ENCODE peak calls at places on chromosome 10, in eight cellular contexts. O is GM12878; I is MM.1S; K is heart right ventricle; D is A549; L is CD8-positive, alpha-beta memory T cell; R is HepG2; V is GM23248. P is an unnamed sample.
A peak's percentile ranks its signal among the peaks of the same experiment; 100 is the strongest.

GRCh38 chr10:44066856-44067255 is 318.0 kb downstream of the CXCL12 start:
- DNase-seq in I (no peak), V (no peak), O (no peak), R (no peak), K (no peak), D (no peak), L (no peak), P (no peak)

GRCh38 chr10:124001391-124002260 is 91.8 kb downstream of the CHST15 start:
- DNase-seq in R (no peak), L (no peak), O (no peak), V (no peak), K (peak; percentile 1), D (no peak), I (no peak), P (no peak)

GRCh38 chr10:17146888-17147287 is 17.3 kb upstream of the CUBN start:
- DNase-seq in V (no peak), I (no peak), R (no peak), O (no peak), L (no peak), K (no peak), D (no peak), P (no peak)

GRCh38 chr10:77513783-77514331 is 123.8 kb downstream of the KCNMA1 start:
- DNase-seq in R (no peak), I (no peak), D (peak; percentile 55), K (peak; percentile 18), O (no peak), V (peak; percentile 95), L (no peak), P (no peak)

GRCh38 chr10:21526952-21527633 is 1.6 kb upstream of the SKIDA1 start:
- DNase-seq in I (peak; percentile 51), D (no peak), L (peak; percentile 32), O (no peak), R (peak; percentile 70), V (peak; percentile 84), K (peak; percentile 71), P (no peak)

GRCh38 chr10:26215923-26216576 is 524 bp upstream of the GAD2 start:
- DNase-seq in O (no peak), I (no peak), D (peak; percentile 25), V (peak; percentile 66), L (no peak), R (no peak), K (peak; percentile 9), P (no peak)

GRCh38 chr10:47058961-47059391 is 147.7 kb downstream of the PTPN20 start:
- DNase-seq in I (no peak), R (no peak), V (peak; percentile 59), O (no peak), D (no peak), K (no peak), L (no peak), P (no peak)

GRCh38 chr10:117237401-117237991 is 3.4 kb upstream of the SLC18A2 start:
- DNase-seq in V (no peak), K (no peak), L (no peak), D (no peak), I (no peak), O (no peak), R (no peak), P (peak; percentile 36)

GRCh38 chr10:77961668-77962067 is 35.1 kb upstream of the DLG5 start:
- DNase-seq in D (no peak), R (no peak), K (no peak), V (no peak), O (no peak), L (no peak), I (no peak), P (no peak)

GRCh38 chr10:49556723-49557122 is 17.8 kb upstream of the ERCC6 start:
- DNase-seq in R (no peak), O (no peak), D (no peak), K (no peak), V (peak; percentile 46), L (no peak), I (no peak), P (no peak)

GRCh38 chr10:96217711-96218110 is 53.7 kb downstream of the BLNK start:
- DNase-seq in D (no peak), R (no peak), O (no peak), K (no peak), L (no peak), V (no peak), I (no peak), P (no peak)

GRCh38 chr10:30215131-30215530 is 133.9 kb downstream of the MTPAP start:
- DNase-seq in I (no peak), V (no peak), L (no peak), D (no peak), K (no peak), R (no peak), O (no peak), P (no peak)

GRCh38 chr10:94299417-94299816 is 63.3 kb downstream of the NOC3L start:
- DNase-seq in K (no peak), I (peak; percentile 77), R (peak; percentile 15), O (no peak), V (peak; percentile 13), D (no peak), L (no peak), P (no peak)

GRCh38 chr10:92567952-92568600 is 5.8 kb downstream of the IDE start:
- DNase-seq in V (peak; percentile 81), D (no peak), L (no peak), R (no peak), O (no peak), K (no peak), I (no peak), P (no peak)

GRCh38 chr10:4338768-4339167 is 487.2 kb upstream of the AKR1E2 start:
- DNase-seq in I (no peak), D (no peak), K (no peak), V (no peak), R (no peak), O (no peak), L (no peak), P (no peak)

GRCh38 chr10:1402016-1402820 is 335.1 kb downstream of the ADARB2 start:
- DNase-seq in O (no peak), K (no peak), L (no peak), D (no peak), I (no peak), V (no peak), R (no peak), P (no peak)

GRCh38 chr10:32084484-32084883 is 28.3 kb upstream of the KIF5B start:
- DNase-seq in L (no peak), D (no peak), K (peak; percentile 7), O (no peak), I (no peak), V (no peak), R (no peak), P (no peak)

GRCh38 chr10:75773139-75773801 is 341.8 kb downstream of the LRMDA start:
- DNase-seq in R (peak; percentile 92), V (peak; percentile 85), L (no peak), I (no peak), O (no peak), D (peak; percentile 41), K (no peak), P (no peak)

GRCh38 chr10:101351017-101351416 is 2.9 kb upstream of the BTRC start:
- DNase-seq in D (no peak), R (no peak), L (no peak), O (no peak), V (no peak), I (no peak), K (no peak), P (no peak)

GRCh38 chr10:7541137-7542087 is 125.4 kb downstream of the ITIH5 start:
- DNase-seq in V (peak; percentile 62), K (peak; percentile 75), L (no peak), O (no peak), D (no peak), R (peak; percentile 93), I (no peak), P (no peak)

GRCh38 chr10:13673165-13673564 is 86.4 kb downstream of the PRPF18 start:
- DNase-seq in O (no peak), I (no peak), L (no peak), R (no peak), D (no peak), K (no peak), V (no peak), P (no peak)

GRCh38 chr10:22599636-22600228 is 114.6 kb downstream of the PIP4K2A start:
- DNase-seq in K (no peak), R (no peak), L (no peak), I (no peak), O (no peak), D (no peak), V (no peak), P (no peak)

GRCh38 chr10:22597142-22597541 is 117.2 kb downstream of the PIP4K2A start:
- DNase-seq in K (no peak), V (no peak), R (no peak), O (peak; percentile 55), D (no peak), I (no peak), L (peak; percentile 33), P (peak; percentile 38)

GRCh38 chr10:22600516-22600915 is 113.9 kb downstream of the PIP4K2A start:
- DNase-seq in L (no peak), R (no peak), V (no peak), D (no peak), O (no peak), I (no peak), K (no peak), P (no peak)

GRCh38 chr10:22598488-22598887 is 115.9 kb downstream of the PIP4K2A start:
- DNase-seq in L (no peak), K (no peak), I (no peak), D (no peak), O (no peak), V (no peak), R (no peak), P (no peak)

GRCh38 chr10:22599048-22599561 is 115.3 kb downstream of the PIP4K2A start:
- DNase-seq in K (no peak), L (no peak), D (peak; percentile 25), R (no peak), V (peak; percentile 82), I (no peak), O (peak; percentile 49), P (no peak)
- H3K4me1 ChIP-seq in K (peaks cover 53% of the 10 kb centered on the region), L (peaks cover 83% of the 10 kb centered on the region), D (peaks cover 16% of the 10 kb centered on the region), R (no peaks in the 10 kb centered on the region), V (peaks cover 16% of the 10 kb centered on the region), I (peaks cover 9% of the 10 kb centered on the region), O (peaks cover 50% of the 10 kb centered on the region), P (peaks cover 58% of the 10 kb centered on the region)

GRCh38 chr10:71799112-71799511 is 25.8 kb upstream of the VSIR start:
- DNase-seq in R (no peak), K (no peak), I (no peak), L (no peak), O (no peak), V (no peak), D (no peak), P (no peak)
- H3K4me3 ChIP-seq in R (no peak overlapping the region), K (no peak overlapping the region), I (no peak overlapping the region), L (no peak overlapping the region), O (no peak overlapping the region), V (no peak overlapping the region), D (no peak overlapping the region), P (no peak overlapping the region)

DNA sequence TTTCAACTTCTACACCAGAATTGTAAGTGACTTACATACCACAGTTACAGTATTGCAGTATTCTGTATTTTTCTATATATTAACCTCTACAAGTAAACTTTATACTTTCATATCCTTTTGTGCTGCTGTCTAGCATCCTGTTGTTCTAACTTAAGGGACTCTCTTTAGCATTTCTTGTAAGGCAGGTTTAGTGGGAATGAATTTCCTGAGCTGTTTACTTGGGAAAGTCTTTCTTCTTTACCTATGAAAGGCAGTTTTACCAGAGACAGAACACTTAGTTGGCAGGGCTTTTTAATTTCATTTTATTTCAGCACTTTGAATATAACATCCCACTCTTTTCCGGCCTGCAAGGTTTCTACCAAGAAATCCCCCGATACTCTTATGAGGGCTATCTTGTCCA is 75.8 kb upstream of the WAC start:
- DNase-seq in R (no peak), L (no peak), V (no peak), O (no peak), I (no peak), K (no peak), D (no peak), P (no peak)
- H3K27ac ChIP-seq in R (no peak overlapping the region), L (no peak overlapping the region), V (no peak overlapping the region), O (no peak overlapping the region), I (no peak overlapping the region), K (no peak overlapping the region), D (no peak overlapping the region), P (no peak overlapping the region)

GRCh38 chr10:70145666-70146488 is 623 bp downstream of the TYSND1 start:
- DNase-seq in K (peak; percentile 54), R (peak; percentile 41), V (peak; percentile 90), D (peak; percentile 61), I (peak; percentile 70), O (no peak), L (peak; percentile 72), P (peak; percentile 84)
- H3K4me1 ChIP-seq in K (peaks cover 22% of the 10 kb centered on the region), R (peaks cover 24% of the 10 kb centered on the region), V (peaks cover 9% of the 10 kb centered on the region), D (peaks cover 18% of the 10 kb centered on the region), I (peaks cover 6% of the 10 kb centered on the region), O (peaks cover 3% of the 10 kb centered on the region), L (peaks cover 30% of the 10 kb centered on the region), P (peaks cover 17% of the 10 kb centered on the region)

P was measured in OCI-LY7.